ENCODE peak calls at places on chromosomes 13 and 19, in five cellular contexts. J is stomach, Q is body of pancreas, L is breast epithelium, D is left ventricle myocardium inferior. P is an unnamed sample.

GRCh38 chr19:15431396-15432017 is 12.7 kb upstream of the AKAP8L start:
- DNase-seq in J (no peak), L (no peak), Q (no peak), D (no peak), P (no peak)

GRCh38 chr13:20165417-20166257 is 4.8 kb upstream of the GJA3 start:
- DNase-seq in L (no peak), D (no peak), J (no peak), Q (no peak), P (no peak)

GRCh38 chr13:39105110-39105509 is 66.9 kb downstream of the NHLRC3 start:
- DNase-seq in Q (no peak), L (no peak), D (no peak), J (no peak), P (peak)

GRCh38 chr19:17105548-17105947 is 30.0 kb downstream of the MYO9B start:
- DNase-seq in Q (no peak), L (no peak), D (no peak), J (no peak), P (no peak)

GRCh38 chr13:53092931-53093330 is 64.3 kb downstream of the OLFM4 start:
- DNase-seq in Q (no peak), J (no peak), D (no peak), L (no peak), P (no peak)

GRCh38 chr19:28483197-28483596 is 729.8 kb downstream of the UQCRFS1 start:
- DNase-seq in Q (no peak), D (no peak), J (no peak), L (no peak), P (no peak)

GRCh38 chr13:113110852-113111315 is 5.3 kb downstream of the F7 start:
- DNase-seq in J (no peak), L (peak), Q (peak), D (no peak), P (no peak)

GRCh38 chr19:40282920-40283319 is 2.2 kb downstream of the AKT2 start:
- DNase-seq in Q (no peak), J (no peak), D (no peak), L (no peak), P (no peak)

GRCh38 chr19:30664358-30665058 is 292.3 kb downstream of the ZNF536 start:
- DNase-seq in L (no peak), D (peak), J (peak), Q (peak), P (peak)

GRCh38 chr19:45469835-45470146 is 2.0 kb downstream of the FOSB start:
- DNase-seq in D (no peak), L (no peak), Q (no peak), J (peak), P (no peak)

GRCh38 chr13:73945871-73946270 is 188.3 kb downstream of the KLF12 start:
- DNase-seq in L (peak), D (peak), Q (no peak), J (no peak), P (no peak)

GRCh38 chr19:4829001-4829712 is 2.4 kb downstream of the TICAM1 start:
- DNase-seq in D (no peak), J (peak), Q (peak), L (no peak), P (peak)

GRCh38 chr13:93767917-93768422 is 541.4 kb downstream of the GPC6 start:
- DNase-seq in Q (no peak), D (no peak), J (no peak), L (no peak), P (no peak)

DNA sequence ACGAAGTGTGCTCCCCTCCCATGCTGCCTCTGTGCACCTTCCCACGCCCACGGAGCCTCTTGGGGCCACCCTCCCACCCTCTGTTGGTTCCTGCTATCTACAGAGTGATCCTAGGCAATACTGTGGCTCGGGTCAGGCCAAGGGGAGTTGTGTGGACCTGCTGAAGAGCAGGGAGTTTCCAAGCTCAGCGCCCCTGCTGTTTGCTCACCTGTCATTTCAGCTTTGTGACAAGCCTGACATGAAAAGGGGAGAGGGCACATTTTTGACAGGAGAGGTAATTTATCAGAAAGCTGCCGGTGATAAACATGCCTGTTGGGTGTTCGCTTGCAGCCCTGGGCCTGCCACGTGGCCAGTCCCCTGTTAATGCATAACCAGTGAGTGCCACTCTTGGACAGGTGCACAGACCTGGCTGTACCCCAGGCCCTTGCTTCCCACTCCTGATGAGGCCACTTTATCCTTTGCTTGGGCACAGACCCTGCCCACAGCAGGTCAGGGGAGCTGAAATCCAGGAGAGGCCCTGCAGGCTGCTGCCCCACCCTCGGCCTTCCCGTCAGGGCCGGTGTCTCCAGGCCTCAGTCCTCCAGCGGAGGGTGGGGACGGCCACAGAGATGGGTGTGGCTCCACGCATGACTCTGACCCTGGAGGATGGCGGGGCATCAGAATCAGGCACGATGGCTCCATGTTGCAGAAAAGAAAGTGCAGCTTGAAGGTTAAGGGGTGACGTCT is 201.5 kb upstream of the GPR12 start:
- DNase-seq in L (no peak), J (peak), D (no peak), Q (peak), P (peak)
- H3K27ac ChIP-seq in L (no peak), J (peak), D (no peak), Q (peak), P (peak)

GRCh38 chr13:45522571-45522970 is 57.8 kb downstream of the COG3 start:
- DNase-seq in D (no peak), Q (no peak), L (no peak), J (no peak), P (no peak)

GRCh38 chr13:45516757-45517156 is 52.0 kb downstream of the COG3 start:
- DNase-seq in Q (no peak), L (no peak), D (no peak), J (no peak), P (no peak)

GRCh38 chr13:45519473-45519872 is 54.7 kb downstream of the COG3 start:
- DNase-seq in J (no peak), Q (no peak), L (no peak), D (no peak), P (no peak)

GRCh38 chr13:45518525-45519235 is 53.9 kb downstream of the COG3 start:
- DNase-seq in D (no peak), L (no peak), J (no peak), Q (no peak), P (no peak)

DNA sequence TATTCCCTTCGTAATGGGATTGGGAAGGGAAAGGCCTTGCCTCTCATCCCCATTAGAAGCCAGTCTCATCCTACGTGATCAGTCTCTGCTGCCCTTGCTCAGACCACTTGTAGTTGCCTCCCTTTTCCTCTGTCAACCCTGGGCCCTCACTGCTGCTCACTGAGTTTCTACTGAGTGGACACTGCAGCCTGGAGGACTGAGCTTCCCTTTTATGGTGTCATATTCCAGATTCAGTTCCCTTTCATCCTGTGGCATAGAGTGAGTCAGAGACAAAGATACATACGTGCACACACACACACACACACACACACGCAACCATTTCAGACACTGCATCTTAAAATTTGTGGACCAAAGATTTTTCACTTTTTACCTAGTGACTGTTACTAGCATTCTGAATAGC is 56.6 kb downstream of the COG3 start:
- DNase-seq in Q (no peak), D (no peak), J (no peak), L (no peak), P (no peak)
- H3K27ac ChIP-seq in Q (peak), D (no peak), J (no peak), L (no peak), P (no peak)

GRCh38 chr13:97191143-97191542 is 31.0 kb upstream of the MBNL2 start:
- DNase-seq in L (no peak), D (no peak), J (no peak), Q (no peak), P (peak)
- H3K27ac ChIP-seq in L (no peak), D (no peak), J (no peak), Q (no peak), P (no peak)

DNA sequence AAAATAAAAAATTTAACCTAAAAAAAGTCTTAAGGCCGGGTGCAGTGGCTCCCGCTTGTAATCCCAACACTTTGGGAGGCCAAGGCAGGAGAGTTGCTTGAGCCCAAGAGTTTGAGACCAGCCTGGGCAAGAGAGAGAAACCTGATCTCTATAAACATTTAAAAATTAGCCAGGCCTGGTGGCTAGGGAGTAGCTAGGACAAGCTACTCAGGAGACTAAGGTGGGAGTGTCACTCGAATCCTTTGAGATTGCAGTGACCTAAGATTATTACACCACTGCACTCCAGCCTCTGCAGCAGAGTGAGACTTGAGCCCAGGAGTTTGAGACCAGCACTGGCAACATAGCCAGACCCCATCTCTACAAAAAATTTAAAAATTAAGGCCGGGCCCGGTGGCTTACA is 1.1 kb downstream of the CCDC97 start:
- DNase-seq in Q (no peak), D (no peak), L (no peak), J (no peak), P (no peak)
- H3K27ac ChIP-seq in Q (peak), D (peak), L (peak), J (peak), P (no peak)

DNA sequence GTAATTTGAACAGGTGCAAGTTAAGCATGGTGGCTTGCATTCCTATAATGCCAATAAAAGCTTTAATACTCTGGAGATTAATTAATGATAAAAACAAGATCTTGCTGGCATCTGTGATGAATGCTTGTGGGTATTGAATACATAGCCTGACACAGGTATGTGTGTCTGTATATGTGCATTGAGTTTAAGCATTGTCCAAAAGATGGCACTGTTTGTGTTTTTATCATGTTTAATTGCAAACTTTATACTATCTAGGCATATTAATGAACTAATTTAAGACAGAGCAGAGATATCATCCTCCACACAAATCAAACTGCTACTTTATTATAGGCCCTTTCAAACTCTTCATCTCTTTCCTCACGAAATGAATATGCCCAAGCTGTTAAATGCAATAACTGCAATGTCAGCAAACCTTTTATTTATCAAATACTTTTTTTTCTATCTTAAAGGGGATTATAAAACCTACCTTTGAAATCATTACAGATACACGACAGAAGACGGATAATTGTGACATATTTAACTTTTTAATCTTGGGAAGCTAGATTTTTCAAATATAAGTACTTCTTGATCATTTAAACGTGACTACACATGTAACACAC is 86.5 kb downstream of the TNFSF11 start:
- DNase-seq in D (no peak), L (no peak), J (no peak), Q (no peak), P (no peak)
- H3K27ac ChIP-seq in D (no peak), L (no peak), J (no peak), Q (no peak), P (no peak)

GRCh38 chr19:33064117-33064777 is 441 bp downstream of the RHPN2 start:
- DNase-seq in D (no peak), L (peak), Q (peak), J (peak), P (no peak)
- H3K27ac ChIP-seq in D (peak), L (peak), Q (peak), J (peak), P (peak)

DNA sequence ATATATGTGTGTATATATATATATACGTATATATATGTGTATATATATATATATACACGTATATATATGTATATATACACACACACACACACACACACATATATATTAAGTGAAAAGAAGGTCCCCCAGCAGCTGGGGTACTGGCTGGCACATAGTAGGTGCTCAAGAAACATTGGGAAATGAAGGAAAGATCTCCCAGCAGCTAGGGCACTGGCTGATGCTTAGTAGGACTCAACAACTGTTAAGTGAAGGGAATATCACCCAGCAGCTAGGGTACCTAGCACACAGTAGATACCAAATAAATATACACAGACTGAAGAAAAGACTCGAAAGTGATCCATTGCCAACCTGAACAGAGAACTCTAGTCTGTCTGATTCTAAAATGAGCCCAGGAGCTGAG is 12.2 kb downstream of the PODNL1 start:
- DNase-seq in Q (no peak), L (no peak), J (no peak), D (no peak), P (no peak)
- H3K27ac ChIP-seq in Q (no peak), L (no peak), J (no peak), D (peak), P (no peak)

GRCh38 chr19:23832717-23833327 is 74.1 kb upstream of the ZNF681 start:
- DNase-seq in D (no peak), J (no peak), Q (no peak), L (no peak), P (no peak)
- H3K27ac ChIP-seq in D (no peak), J (no peak), Q (no peak), L (no peak), P (no peak)

GRCh38 chr19:12965812-12966135 is 3.6 kb upstream of the DAND5 start:
- DNase-seq in Q (no peak), L (no peak), J (no peak), D (no peak), P (no peak)
- H3K27ac ChIP-seq in Q (peak), L (peak), J (peak), D (peak), P (no peak)